ENCODE peak calls at places on chromosomes 3 and 15, in ten cellular contexts. G is cardiac muscle cell, V is AG10803, C is pancreas, A is upper lobe of right lung, K is ovary, W is heart left ventricle, E is choroid plexus epithelial cell, X is H9, Y is body of pancreas. P is an unnamed sample.

GRCh38 chr3:175338775-175339535 is 479.8 kb downstream of the NAALADL2 start:
- DNase-seq in G (peak; percentile 63), V (peak; percentile 76), C (peak; percentile 5), A (no peak), K (no peak), W (no peak), E (peak; percentile 82), X (peak; percentile 31), Y (no peak), P (no peak)

GRCh38 chr3:28844688-28845324 is 436.1 kb upstream of the RBMS3 start:
- DNase-seq in G (no peak), V (no peak), C (no peak), A (no peak), K (no peak), W (no peak), E (no peak), X (no peak), Y (no peak), P (no peak)

GRCh38 chr15:84606653-84607120 is 5.9 kb downstream of the ZSCAN2 start:
- DNase-seq in G (no peak), V (no peak), C (no peak), A (no peak), K (no peak), W (no peak), E (no peak), X (no peak), Y (peak; percentile 52), P (no peak)

GRCh38 chr3:65030847-65031463 is 343.2 kb upstream of the ADAMTS9 start:
- DNase-seq in G (peak; percentile 43), V (peak; percentile 46), C (no peak), A (no peak), K (no peak), W (no peak), E (peak; percentile 86), X (no peak), Y (no peak), P (no peak)

GRCh38 chr3:48064292-48064829 is 48.1 kb upstream of the MAP4 start:
- DNase-seq in G (no peak), V (no peak), C (no peak), A (no peak), K (no peak), W (no peak), E (no peak), X (no peak), Y (no peak), P (no peak)

GRCh38 chr15:74318376-74319137 is 48.9 kb downstream of the CYP11A1 start:
- DNase-seq in G (peak; percentile 29), V (peak; percentile 55), C (no peak), A (no peak), K (peak; percentile 62), W (peak; percentile 79), E (peak; percentile 20), X (no peak), Y (no peak), P (no peak)

GRCh38 chr3:172666181-172666872 is 44.5 kb downstream of the NCEH1 start:
- DNase-seq in G (peak; percentile 73), V (no peak), C (no peak), A (no peak), K (no peak), W (no peak), E (peak; percentile 58), X (no peak), Y (no peak), P (no peak)

GRCh38 chr3:191330309-191330712 is at the start of gene UTS2B:
- DNase-seq in G (peak; percentile 75), V (peak; percentile 79), C (peak; percentile 15), A (no peak), K (peak; percentile 31), W (no peak), E (peak; percentile 91), X (no peak), Y (peak; percentile 15), P (no peak)

GRCh38 chr15:43226436-43227305 is 5.9 kb upstream of the EPB42 start:
- DNase-seq in G (no peak), V (no peak), C (no peak), A (no peak), K (no peak), W (peak; percentile 25), E (no peak), X (no peak), Y (no peak), P (no peak)

GRCh38 chr15:73946795-73947370 is 20.6 kb downstream of the LOXL1 start:
- DNase-seq in G (no peak), V (no peak), C (no peak), A (peak; percentile 46), K (no peak), W (no peak), E (no peak), X (no peak), Y (no peak), P (peak; percentile 60)

GRCh38 chr3:146161725-146162047 is 702 bp upstream of the PLOD2 start:
- DNase-seq in G (peak; percentile 75), V (peak; percentile 71), C (no peak), A (no peak), K (peak; percentile 63), W (peak; percentile 52), E (peak; percentile 71), X (no peak), Y (peak; percentile 55), P (no peak)

DNA sequence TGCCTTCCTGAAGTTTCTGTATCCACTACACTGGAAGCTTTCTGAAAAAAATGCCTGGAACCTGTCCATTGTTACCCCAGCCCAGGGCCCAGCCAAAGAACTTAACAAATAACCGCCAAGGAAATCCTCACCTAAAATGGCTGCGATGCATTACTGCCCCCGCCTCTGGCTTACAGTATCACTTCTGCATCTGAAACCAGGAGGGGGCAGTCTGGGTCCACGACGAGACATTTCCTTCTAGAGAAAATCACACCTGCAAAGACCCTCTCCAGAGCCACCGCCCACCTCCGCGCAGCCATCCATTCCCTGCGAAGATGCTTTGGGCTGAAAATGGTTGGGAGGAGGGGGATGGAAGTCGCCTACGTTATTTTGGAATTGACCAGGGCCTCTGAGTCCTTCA is 22.4 kb upstream of the CELF6 start:
- DNase-seq in G (peak; percentile 27), V (no peak), C (no peak), A (no peak), K (no peak), W (no peak), E (peak; percentile 43), X (peak; percentile 84), Y (peak; percentile 25), P (no peak)
- TF ChIP-seq CTCF in G (peak; percentile 37), V (peak; percentile 36), C (no peak), A (peak; percentile 42), K (no peak), W (peak; percentile 33), E (peak; percentile 67), X (peak; percentile 70), Y (no peak), P (peak; percentile 69)

GRCh38 chr3:138942861-138943623 is 3.9 kb downstream of the FOXL2 start:
- DNase-seq in G (no peak), V (no peak), C (no peak), A (no peak), K (peak; percentile 50), W (no peak), E (no peak), X (peak; percentile 67), Y (no peak), P (no peak)
- TF ChIP-seq CTCF in G (no peak), V (no peak), C (no peak), A (no peak), K (no peak), W (no peak), E (no peak), X (peak; percentile 25), Y (no peak), P (peak; percentile 13)

DNA sequence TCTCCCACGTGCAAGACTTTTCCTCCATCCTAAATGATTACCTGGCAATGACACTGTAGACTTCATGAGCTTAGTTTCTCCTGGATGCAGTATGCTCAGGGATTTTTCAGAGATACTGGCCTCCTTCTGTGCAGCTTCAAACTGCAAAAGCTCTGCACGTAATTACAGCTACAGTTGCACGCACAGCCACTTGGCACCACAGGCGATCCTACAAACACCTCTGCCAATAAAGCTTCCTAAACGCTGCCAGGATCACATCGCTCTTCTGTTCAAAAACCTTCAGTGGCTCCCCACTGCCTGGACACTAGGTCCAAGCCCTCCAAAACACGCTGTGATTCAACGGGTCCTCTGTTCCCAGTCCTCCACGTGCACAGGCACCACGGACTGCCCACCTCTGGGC is 49.5 kb downstream of the NUP210 start:
- DNase-seq in G (no peak), V (no peak), C (no peak), A (no peak), K (no peak), W (no peak), E (no peak), X (no peak), Y (no peak), P (no peak)
- TF ChIP-seq CTCF in G (no peak), V (no peak), C (no peak), A (no peak), K (no peak), W (no peak), E (no peak), X (no peak), Y (no peak), P (no peak)

DNA sequence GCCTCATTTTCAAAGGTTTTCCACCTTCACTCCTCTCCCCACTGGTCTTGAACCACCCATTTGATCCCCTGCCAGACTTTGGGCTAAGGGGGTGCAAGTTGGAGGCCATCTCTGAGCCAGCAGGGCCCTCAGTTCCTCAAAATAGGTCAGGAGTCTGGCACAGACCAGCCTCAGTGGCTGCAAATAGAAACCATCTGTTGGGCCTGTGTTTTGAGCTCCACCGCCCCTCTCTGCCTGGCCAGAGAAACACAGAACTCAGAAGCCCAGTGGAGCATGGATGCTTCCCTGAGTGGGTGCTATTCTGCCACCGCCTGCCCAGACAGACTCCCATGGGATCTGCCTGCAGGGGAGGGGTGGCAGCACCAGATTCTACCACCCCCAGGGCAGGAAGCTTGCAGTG is 56.3 kb downstream of the CORO2B start:
- DNase-seq in G (no peak), V (peak; percentile 63), C (no peak), A (no peak), K (peak; percentile 56), W (peak; percentile 79), E (no peak), X (no peak), Y (peak; percentile 14), P (no peak)
- TF ChIP-seq CTCF in G (no peak), V (peak; percentile 28), C (no peak), A (no peak), K (no peak), W (no peak), E (no peak), X (no peak), Y (no peak), P (no peak)